ENCODE peak calls at places on chromosomes 3 and 15, in nine cellular contexts. G, R, H, T, A, E, Y, C and V are unnamed samples.

GRCh38 chr3:26638113-26638512 is 15.5 kb downstream of the LRRC3B start:
- DNase-seq in G (no peak), R (no peak), H (no peak), T (no peak), A (no peak), E (no peak), Y (no peak), C (no peak), V (no peak)

GRCh38 chr3:186432189-186432588 is 70.2 kb upstream of the DGKG start:
- DNase-seq in G (no peak), R (no peak), H (no peak), T (no peak), A (no peak), E (no peak), Y (no peak), C (no peak), V (no peak)

GRCh38 chr3:13650210-13651056 is 101.5 kb downstream of the FBLN2 start:
- DNase-seq in G (peak; percentile 86), R (peak; percentile 76), H (peak; percentile 76), T (peak; percentile 75), A (peak; percentile 74), E (peak; percentile 83), Y (peak; percentile 93), C (peak; percentile 82), V (peak; percentile 89)

GRCh38 chr3:56823421-56823926 is 21.7 kb upstream of the ARHGEF3 start:
- DNase-seq in G (no peak), R (no peak), H (no peak), T (no peak), A (no peak), E (no peak), Y (no peak), C (no peak), V (no peak)

GRCh38 chr3:187821616-187822317 is 76.5 kb upstream of the BCL6 start:
- DNase-seq in G (no peak), R (no peak), H (no peak), T (no peak), A (no peak), E (no peak), Y (no peak), C (no peak), V (no peak)

GRCh38 chr3:186361612-186362408 is at the start of gene DGKG:
- DNase-seq in G (peak; percentile 80), R (peak; percentile 19), H (peak; percentile 82), T (no peak), A (no peak), E (peak; percentile 9), Y (peak; percentile 59), C (peak; percentile 52), V (peak; percentile 83)

GRCh38 chr3:197487911-197488391 is 67.8 kb downstream of the BDH1 start:
- DNase-seq in G (no peak), R (no peak), H (no peak), T (peak; percentile 98), A (no peak), E (peak; percentile 92), Y (no peak), C (peak; percentile 51), V (no peak)

GRCh38 chr3:31760654-31761053 is 220.4 kb downstream of the OSBPL10 start:
- DNase-seq in G (no peak), R (no peak), H (no peak), T (no peak), A (no peak), E (no peak), Y (no peak), C (no peak), V (no peak)

GRCh38 chr3:54527953-54528352 is 399.9 kb downstream of the LRTM1 start:
- DNase-seq in G (no peak), R (no peak), H (no peak), T (no peak), A (no peak), E (peak; percentile 66), Y (no peak), C (no peak), V (no peak)

GRCh38 chr3:118165413-118165812 is 869.2 kb downstream of the IGSF11 start:
- DNase-seq in G (no peak), R (no peak), H (no peak), T (no peak), A (no peak), E (no peak), Y (no peak), C (no peak), V (no peak)
- H3K9me3 ChIP-seq in G (no peaks in the 10 kb centered on the region), R (no peaks in the 10 kb centered on the region), H (no peaks in the 10 kb centered on the region), T (peaks cover 2% of the 10 kb centered on the region), A (no peaks in the 10 kb centered on the region), E (no peaks in the 10 kb centered on the region), Y (no peaks in the 10 kb centered on the region), C (no peaks in the 10 kb centered on the region), V (no peaks in the 10 kb centered on the region)

GRCh38 chr3:23913873-23914743 is 2.7 kb downstream of the NKIRAS1 start:
- DNase-seq in G (no peak), R (no peak), H (no peak), T (no peak), A (no peak), E (no peak), Y (no peak), C (no peak), V (no peak)

GRCh38 chr3:23916152-23916885 is 471 bp downstream of the NKIRAS1 start:
- DNase-seq in G (no peak), R (peak; percentile 49), H (no peak), T (no peak), A (no peak), E (no peak), Y (no peak), C (no peak), V (no peak)

GRCh38 chr3:23913182-23913581 is 3.6 kb downstream of the NKIRAS1 start:
- DNase-seq in G (no peak), R (no peak), H (no peak), T (peak; percentile 16), A (no peak), E (no peak), Y (no peak), C (no peak), V (no peak)

GRCh38 chr3:23916886-23917815 is at the start of the genes NKIRAS1 and RPL15:
- DNase-seq in G (peak; percentile 98), R (peak; percentile 98), H (peak; percentile 99), T (peak; percentile 97), A (peak; percentile 97), E (peak; percentile 98), Y (peak; percentile 99), C (peak; percentile 94), V (peak; percentile 98)

DNA sequence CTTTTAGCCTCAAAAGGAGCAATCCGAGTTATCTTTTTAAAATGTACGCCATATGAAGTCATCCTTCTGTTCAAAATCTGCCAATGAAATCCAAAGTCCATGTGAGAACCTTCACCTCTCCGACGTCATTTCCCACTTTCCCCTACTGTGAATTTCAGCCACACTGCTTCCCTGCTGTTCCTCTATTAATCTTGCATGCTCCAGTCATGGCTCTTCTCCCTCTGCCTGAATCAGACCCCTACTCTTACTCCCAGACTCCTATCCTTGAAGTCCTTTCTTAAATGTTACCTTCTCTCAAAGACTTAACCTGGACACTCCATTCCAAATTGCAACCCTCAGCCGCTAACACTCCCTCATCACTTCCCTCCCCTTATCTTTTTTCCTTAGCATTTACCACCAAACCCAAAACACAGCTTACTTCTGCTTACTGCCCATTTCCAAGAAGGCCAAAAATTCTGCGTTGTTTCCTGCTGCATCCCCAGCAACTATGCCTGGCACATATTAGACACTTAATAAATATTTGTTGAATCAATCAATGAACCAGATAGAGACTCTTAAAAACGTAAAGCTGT is 1.2 kb downstream of the NKIRAS1 start:
- DNase-seq in G (no peak), R (no peak), H (no peak), T (peak; percentile 15), A (no peak), E (peak; percentile 61), Y (peak; percentile 21), C (no peak), V (no peak)
- H3K27ac ChIP-seq in G (peak overlapping the region; percentile 92), R (no peak overlapping the region), H (peak overlapping the region; percentile 92), T (no peak overlapping the region), A (no peak overlapping the region), E (no peak overlapping the region), Y (no peak overlapping the region), C (peak overlapping the region; percentile 99), V (no peak overlapping the region)

GRCh38 chr3:123657111-123657510 is 72.3 kb upstream of the HACD2 start:
- DNase-seq in G (no peak), R (no peak), H (no peak), T (no peak), A (no peak), E (no peak), Y (no peak), C (no peak), V (no peak)
- H3K4me1 ChIP-seq in G (peaks cover 100% of the 10 kb centered on the region), R (peaks cover 20% of the 10 kb centered on the region), H (peaks cover 100% of the 10 kb centered on the region), T (peaks cover 36% of the 10 kb centered on the region), A (no peaks in the 10 kb centered on the region), E (peaks cover 12% of the 10 kb centered on the region), Y (no peaks in the 10 kb centered on the region), C (peaks cover 15% of the 10 kb centered on the region), V (peaks cover 94% of the 10 kb centered on the region)

GRCh38 chr15:97473615-97474014 is 486.9 kb upstream of the ARRDC4 start:
- DNase-seq in G (no peak), R (no peak), H (no peak), T (no peak), A (no peak), E (no peak), Y (no peak), C (no peak), V (no peak)

GRCh38 chr15:97470417-97470816 is 490.1 kb upstream of the ARRDC4 start:
- DNase-seq in G (no peak), R (no peak), H (no peak), T (no peak), A (no peak), E (no peak), Y (no peak), C (no peak), V (no peak)
- H3K9me3 ChIP-seq in G (no peaks in the 10 kb centered on the region), R (no peaks in the 10 kb centered on the region), H (no peaks in the 10 kb centered on the region), T (no peaks in the 10 kb centered on the region), A (no peaks in the 10 kb centered on the region), E (no peaks in the 10 kb centered on the region), Y (no peaks in the 10 kb centered on the region), C (peaks cover 8% of the 10 kb centered on the region), V (no peaks in the 10 kb centered on the region)

GRCh38 chr3:109973733-109974132 is 636.4 kb upstream of the DPPA4 start:
- DNase-seq in G (no peak), R (no peak), H (no peak), T (no peak), A (no peak), E (peak; percentile 37), Y (no peak), C (no peak), V (no peak)

DNA sequence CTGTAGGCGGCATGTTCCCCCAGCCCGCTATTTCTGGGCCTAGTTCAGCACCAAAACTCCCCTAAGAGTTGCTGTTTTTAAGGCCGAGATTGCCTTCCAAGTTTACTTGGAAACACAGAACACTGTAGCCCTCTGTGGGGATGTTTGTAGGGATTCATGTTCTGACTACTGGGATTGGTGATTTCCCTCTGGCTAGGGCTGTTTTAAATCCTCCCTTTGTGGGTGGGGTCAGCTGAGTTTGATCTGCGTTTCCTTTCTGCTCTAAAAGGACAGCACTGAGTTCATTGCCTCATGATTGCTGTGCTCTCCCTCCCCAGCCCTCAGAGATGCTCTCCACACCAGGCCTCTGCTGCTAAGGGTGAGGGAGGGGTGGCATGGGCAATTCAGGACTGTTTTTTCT is 640.6 kb upstream of the DPPA4 start:
- DNase-seq in G (no peak), R (no peak), H (no peak), T (no peak), A (no peak), E (no peak), Y (no peak), C (no peak), V (no peak)
- H3K27ac ChIP-seq in G (no peak overlapping the region), R (no peak overlapping the region), H (no peak overlapping the region), T (no peak overlapping the region), A (no peak overlapping the region), E (no peak overlapping the region), Y (no peak overlapping the region), C (no peak overlapping the region), V (no peak overlapping the region)